ENCODE peak calls at places on chromosomes 3 and 15, in seven cellular contexts. U is CD4-positive, alpha-beta T cell; H is cerebellum; S is nephron progenitor cell; R is dermis blood vessel endothelial cell; K is NT2/D1; A is SJCRH30. X is an unnamed sample.

GRCh38 chr15:92667291-92667904 is 11.8 kb upstream of the FAM174B start:
- DNase-seq in U (no peak), H (no peak), S (peak), R (no peak), K (no peak), A (peak), X (no peak)

GRCh38 chr3:45187597-45188210 is 38.4 kb downstream of the TMEM158 start:
- DNase-seq in U (no peak), H (no peak), S (no peak), R (no peak), K (no peak), A (no peak), X (no peak)

GRCh38 chr3:29853841-29854397 is 573.0 kb downstream of the RBMS3 start:
- DNase-seq in U (no peak), H (no peak), S (no peak), R (no peak), K (no peak), A (no peak), X (no peak)

GRCh38 chr3:277873-278272 is 81.3 kb downstream of the CHL1 start:
- DNase-seq in U (no peak), H (no peak), S (no peak), R (no peak), K (no peak), A (no peak), X (no peak)

GRCh38 chr3:45333549-45333948 is 54.8 kb upstream of the LARS2 start:
- DNase-seq in U (no peak), H (no peak), S (no peak), R (no peak), K (no peak), A (no peak), X (no peak)

GRCh38 chr3:82165266-82165665 is 403.8 kb upstream of the GBE1 start:
- DNase-seq in U (no peak), H (no peak), S (no peak), R (no peak), K (no peak), A (no peak), X (peak)

GRCh38 chr3:20023663-20024417 is 11.8 kb upstream of the PP2D1 start:
- DNase-seq in U (no peak), H (no peak), S (no peak), R (peak), K (no peak), A (no peak), X (peak)

GRCh38 chr3:123275691-123276090 is 73.9 kb downstream of the SEC22A start:
- DNase-seq in U (no peak), H (no peak), S (no peak), R (no peak), K (no peak), A (no peak), X (no peak)

GRCh38 chr3:41317298-41317697 is 118.0 kb downstream of the CTNNB1 start:
- DNase-seq in U (no peak), H (no peak), S (no peak), R (no peak), K (no peak), A (no peak), X (no peak)

GRCh38 chr15:93088981-93089854 is at the start of gene RGMA:
- DNase-seq in U (no peak), H (peak), S (peak), R (no peak), K (no peak), A (no peak), X (peak)

GRCh38 chr3:188214442-188214841 is 60.5 kb downstream of the LPP start:
- DNase-seq in U (no peak), H (no peak), S (no peak), R (no peak), K (no peak), A (no peak), X (no peak)

GRCh38 chr3:148735597-148735996 is 37.9 kb downstream of the AGTR1 start:
- DNase-seq in U (no peak), H (no peak), S (no peak), R (no peak), K (no peak), A (no peak), X (no peak)

GRCh38 chr3:49295489-49296058 is 18.5 kb upstream of the C3orf62 start:
- DNase-seq in U (peak), H (no peak), S (peak), R (peak), K (peak), A (peak), X (peak)

GRCh38 chr15:88707766-88708165 is 69.0 kb downstream of the ISG20 start:
- DNase-seq in U (no peak), H (no peak), S (no peak), R (no peak), K (no peak), A (no peak), X (no peak)

GRCh38 chr3:71173421-71173975 is 410.0 kb downstream of the FOXP1 start:
- DNase-seq in U (no peak), H (no peak), S (no peak), R (no peak), K (no peak), A (no peak), X (no peak)

GRCh38 chr3:23919628-23920027 is 2.7 kb downstream of the RPL15 start:
- DNase-seq in U (no peak), H (no peak), S (no peak), R (no peak), K (no peak), A (no peak), X (no peak)

GRCh38 chr15:98442379-98442833 is 205.9 kb upstream of the IGF1R start:
- DNase-seq in U (no peak), H (peak), S (peak), R (peak), K (peak), A (peak), X (peak)

GRCh38 chr15:52228928-52229327 is 37.7 kb upstream of the GNB5 start:
- DNase-seq in U (no peak), H (no peak), S (peak), R (no peak), K (no peak), A (peak), X (peak)

GRCh38 chr3:12891985-12892839 is 50.8 kb upstream of the RPL32 start:
- DNase-seq in U (peak), H (peak), S (peak), R (peak), K (peak), A (peak), X (peak)

GRCh38 chr15:88630141-88630721 is 8.6 kb upstream of the ISG20 start:
- DNase-seq in U (no peak), H (no peak), S (no peak), R (peak), K (no peak), A (no peak), X (no peak)

GRCh38 chr3:130412991-130413390 is 67.5 kb downstream of the COL6A5 start:
- DNase-seq in U (no peak), H (no peak), S (no peak), R (no peak), K (no peak), A (no peak), X (no peak)

GRCh38 chr15:57554063-57554820 is 37.5 kb upstream of the MYZAP start:
- DNase-seq in U (no peak), H (peak), S (no peak), R (peak), K (no peak), A (peak), X (no peak)

GRCh38 chr15:81351651-81352050 is 22.4 kb downstream of the TMC3 start:
- DNase-seq in U (no peak), H (peak), S (no peak), R (no peak), K (no peak), A (no peak), X (no peak)

GRCh38 chr3:53579636-53580035 is 85.2 kb downstream of the CACNA1D start:
- DNase-seq in U (no peak), H (no peak), S (no peak), R (no peak), K (no peak), A (no peak), X (no peak)

GRCh38 chr3:89223188-89223587 is 115.8 kb downstream of the EPHA3 start:
- DNase-seq in U (no peak), H (no peak), S (no peak), R (no peak), K (no peak), A (no peak), X (no peak)

X was measured in HAP-1.